ENCODE peak calls at places on chromosome X, in seven cellular contexts. I is activated CD4-positive, alpha-beta T cell treated with anti-CD3 and anti-CD28 coated beads, Interleukin-2, amount 10 ng/mL, durations not matched to agents 7 days and 5 days; U is fibroblast of lung; S is lung; B is activated naive CD8-positive, alpha-beta T cell treated with anti-CD3 and anti-CD28 coated beads, Interleukin-2, amount 50 U/mL, for 24 hours; R is caudate nucleus; N is iris pigment epithelial cell. W is an unnamed sample.

GRCh38 chrX:2550288-2551020 is 49.7 kb upstream of the DHRSX start:
- DNase-seq in I (no peak), U (no peak), S (no peak), B (no peak), R (no peak), N (no peak), W (peak; percentile 34)

GRCh38 chrX:150690126-150690525 is 3.1 kb upstream of the MTMR1 start:
- DNase-seq in I (no peak), U (peak; percentile 94), S (no peak), B (no peak), R (no peak), N (peak; percentile 95), W (no peak)

GRCh38 chrX:123803331-123803983 is 56.4 kb upstream of the XIAP start:
- DNase-seq in I (peak; percentile 22), U (peak; percentile 83), S (no peak), B (peak; percentile 6), R (no peak), N (peak; percentile 60), W (no peak)

GRCh38 chrX:123878177-123878576 is 18.3 kb downstream of the XIAP start:
- DNase-seq in I (peak; percentile 14), U (no peak), S (no peak), B (no peak), R (no peak), N (peak; percentile 40), W (no peak)

GRCh38 chrX:76148753-76149152 is 24.1 kb upstream of the PBDC1 start:
- DNase-seq in I (peak; percentile 64), U (peak; percentile 39), S (no peak), B (peak; percentile 23), R (no peak), N (peak; percentile 39), W (peak; percentile 43)

GRCh38 chrX:1582686-1583437 is 8.5 kb upstream of the AKAP17A start:
- DNase-seq in I (peak; percentile 67), U (peak; percentile 25), S (peak; percentile 14), B (peak; percentile 40), R (no peak), N (peak; percentile 26), W (no peak)

GRCh38 chrX:56231706-56232105 is 450 bp upstream of the KLF8 start:
- DNase-seq in I (no peak), U (no peak), S (no peak), B (no peak), R (no peak), N (no peak), W (no peak)

GRCh38 chrX:3317191-3317718 is 29.2 kb downstream of the MXRA5 start:
- DNase-seq in I (no peak), U (no peak), S (no peak), B (no peak), R (no peak), N (no peak), W (no peak)

GRCh38 chrX:153554519-153555167 is 37.2 kb downstream of the ATP2B3 start:
- DNase-seq in I (peak; percentile 64), U (peak; percentile 14), S (peak; percentile 60), B (peak; percentile 57), R (peak; percentile 67), N (peak; percentile 42), W (peak; percentile 43)

GRCh38 chrX:9267415-9267814 is 197.4 kb upstream of the TBL1X start:
- DNase-seq in I (no peak), U (no peak), S (no peak), B (no peak), R (no peak), N (no peak), W (no peak)

GRCh38 chrX:56232221-56233082 is at the start of gene KLF8:
- DNase-seq in I (peak; percentile 54), U (no peak), S (peak; percentile 68), B (peak; percentile 41), R (no peak), N (no peak), W (peak; percentile 77)

GRCh38 chrX:57573754-57574153 is 18.1 kb upstream of the ZXDB start:
- DNase-seq in I (no peak), U (no peak), S (no peak), B (no peak), R (no peak), N (peak; percentile 17), W (no peak)

GRCh38 chrX:23745786-23746185 is 2.7 kb upstream of the ACOT9 start:
- DNase-seq in I (no peak), U (no peak), S (no peak), B (no peak), R (no peak), N (no peak), W (no peak)

GRCh38 chrX:39196192-39197102 is 395.2 kb downstream of the MID1IP1 start:
- DNase-seq in I (peak; percentile 55), U (peak; percentile 88), S (no peak), B (peak; percentile 44), R (no peak), N (peak; percentile 25), W (no peak)

GRCh38 chrX:31550169-31550568 is 478.3 kb upstream of the FTHL17 start:
- DNase-seq in I (no peak), U (no peak), S (no peak), B (no peak), R (no peak), N (no peak), W (no peak)

GRCh38 chrX:154437971-154438893 is 1.3 kb downstream of the GDI1 start:
- DNase-seq in I (no peak), U (no peak), S (no peak), B (no peak), R (no peak), N (no peak), W (no peak)